ENCODE peak calls at places on chromosomes 7 and 10, in seven cellular contexts. Z is NCI-H748 treated with DMSO at 0.1 percent for 48 hours; D is WTC11; T is endodermal cell; M is naive thymus-derived CD4-positive, alpha-beta T cell; J is RPMI7951; R is GF-D8. U is an unnamed sample.

GRCh38 chr7:142485617-142486226 is 227.9 kb upstream of the PRSS58 start:
- DNase-seq in J (peak; percentile 40), M (peak; percentile 10), T (peak; percentile 76), R (no peak), D (peak; percentile 63), Z (no peak), U (no peak)

GRCh38 chr10:70481831-70482530 is 3.4 kb downstream of the PALD1 start:
- DNase-seq in T (no peak), M (no peak), R (no peak), Z (no peak), J (no peak), D (no peak), U (peak; percentile 19)

GRCh38 chr10:11532329-11532728 is 79.1 kb downstream of the USP6NL start:
- DNase-seq in R (no peak), Z (no peak), D (no peak), J (peak; percentile 63), T (no peak), M (no peak), U (no peak)

GRCh38 chr7:74033372-74034311 is 5.7 kb downstream of the ELN start:
- DNase-seq in R (no peak), T (no peak), Z (no peak), D (no peak), M (no peak), J (peak; percentile 93), U (no peak)

GRCh38 chr10:69123306-69123746 is 652 bp upstream of the VPS26A start:
- DNase-seq in D (peak; percentile 60), J (peak; percentile 67), R (peak; percentile 36), Z (no peak), T (no peak), M (no peak), U (peak; percentile 63)

GRCh38 chr10:90917231-90917967 is 3.5 kb downstream of the ANKRD1 start:
- DNase-seq in R (no peak), D (no peak), M (no peak), Z (no peak), T (no peak), J (no peak), U (no peak)

GRCh38 chr7:22853674-22854157 is 31.1 kb upstream of the TOMM7 start:
- DNase-seq in J (peak; percentile 41), R (no peak), M (peak; percentile 73), T (no peak), D (peak; percentile 27), Z (no peak), U (no peak)

GRCh38 chr7:6160191-6160623 is 112.2 kb downstream of the CYTH3 start:
- DNase-seq in Z (no peak), M (no peak), J (peak; percentile 45), D (peak; percentile 67), T (peak; percentile 89), R (no peak), U (peak; percentile 55)

GRCh38 chr7:2928613-2929311 is 84.7 kb upstream of the GNA12 start:
- DNase-seq in M (no peak), D (peak; percentile 8), R (no peak), Z (no peak), T (peak; percentile 38), J (no peak), U (no peak)

GRCh38 chr7:101705327-101705726 is 76.2 kb upstream of the MYL10 start:
- DNase-seq in Z (no peak), T (no peak), D (no peak), J (peak; percentile 45), R (no peak), M (no peak), U (no peak)

GRCh38 chr10:79472951-79473350 is 27.5 kb upstream of the ZCCHC24 start:
- DNase-seq in M (no peak), J (no peak), R (no peak), D (no peak), Z (no peak), T (no peak), U (no peak)

GRCh38 chr7:66771795-66772194 is 31.3 kb downstream of the RABGEF1 start:
- DNase-seq in R (no peak), D (no peak), Z (no peak), J (no peak), T (no peak), M (no peak), U (peak; percentile 7)

GRCh38 chr7:150631866-150632864 is at the start of gene GIMAP6:
- DNase-seq in T (no peak), J (peak; percentile 3), Z (no peak), R (peak; percentile 22), M (peak; percentile 37), D (no peak), U (no peak)

GRCh38 chr10:15245530-15245929 is 77.0 kb upstream of the NMT2 start:
- DNase-seq in T (peak; percentile 70), J (peak; percentile 31), R (no peak), D (peak; percentile 45), M (no peak), Z (no peak), U (no peak)

GRCh38 chr10:87657370-87657769 is 2.3 kb upstream of the PAPSS2 start:
- DNase-seq in J (peak; percentile 54), D (no peak), Z (no peak), M (no peak), T (no peak), R (no peak), U (no peak)

GRCh38 chr10:55320187-55320586 is 519.2 kb upstream of the PCDH15 start:
- DNase-seq in D (no peak), M (no peak), Z (no peak), T (no peak), R (no peak), J (no peak), U (no peak)

GRCh38 chr10:48254745-48255144 is 19.8 kb downstream of the FRMPD2 start:
- DNase-seq in J (no peak), T (no peak), D (no peak), Z (no peak), R (no peak), M (no peak), U (no peak)

GRCh38 chr10:132423966-132424847 is 27.2 kb downstream of the PWWP2B start:
- DNase-seq in D (no peak), R (no peak), T (no peak), Z (no peak), M (no peak), J (no peak), U (no peak)

GRCh38 chr10:132201111-132201989 is 14.6 kb downstream of the DPYSL4 start:
- DNase-seq in Z (no peak), T (no peak), M (peak; percentile 4), R (no peak), J (no peak), D (no peak), U (no peak)

GRCh38 chr7:109637428-109637827 is 1067.8 kb downstream of the DNAJB9 start:
- DNase-seq in Z (no peak), D (no peak), R (no peak), J (no peak), T (no peak), M (no peak), U (no peak)

GRCh38 chr7:93883078-93883916 is 7.3 kb downstream of the TFPI2 start:
- DNase-seq in Z (no peak), R (no peak), D (no peak), M (no peak), J (peak; percentile 18), T (no peak), U (no peak)

GRCh38 chr7:91330378-91331295 is 66.4 kb downstream of the FZD1 start:
- DNase-seq in M (no peak), J (no peak), D (no peak), R (no peak), T (no peak), Z (no peak), U (no peak)

GRCh38 chr7:85875398-85875797 is 688.5 kb upstream of the SEMA3D start:
- DNase-seq in J (no peak), M (no peak), T (peak; percentile 50), D (no peak), Z (no peak), R (no peak), U (no peak)

GRCh38 chr7:108421720-108422331 is 34.4 kb downstream of the NRCAM start:
- DNase-seq in Z (no peak), T (no peak), R (no peak), J (no peak), D (no peak), M (no peak), U (no peak)

GRCh38 chr7:97732567-97733275 is 835 bp downstream of the TAC1 start:
- DNase-seq in M (no peak), Z (no peak), T (peak; percentile 69), J (no peak), D (peak; percentile 20), R (no peak), U (no peak)

GRCh38 chr10:60964257-60965235 is 20.6 kb upstream of the RHOBTB1 start:
- DNase-seq in J (peak; percentile 76), T (peak; percentile 84), Z (peak; percentile 44), R (no peak), M (peak; percentile 9), D (peak; percentile 58), U (peak; percentile 66)

GRCh38 chr10:119370972-119371703 is 163.8 kb downstream of the GRK5 start:
- DNase-seq in R (no peak), J (peak; percentile 86), T (no peak), D (no peak), Z (no peak), M (no peak), U (no peak)

GRCh38 chr10:133458021-133458709 is 4.4 kb downstream of the SCART1 start:
- DNase-seq in D (no peak), J (no peak), R (no peak), M (no peak), Z (no peak), T (no peak), U (no peak)

GRCh38 chr10:76329891-76330575 is 898.6 kb downstream of the LRMDA start:
- DNase-seq in Z (no peak), J (peak; percentile 70), D (no peak), T (no peak), R (no peak), M (no peak), U (no peak)

GRCh38 chr7:65269150-65269856 is 104.4 kb upstream of the ZNF92 start:
- DNase-seq in D (peak; percentile 97), T (peak; percentile 99), Z (peak; percentile 93), J (peak; percentile 85), R (no peak), M (no peak), U (no peak)

GRCh38 chr7:5591547-5591899 is 167.9 kb upstream of the TNRC18 start:
- DNase-seq in R (no peak), Z (no peak), M (no peak), T (peak; percentile 85), D (peak; percentile 62), J (peak; percentile 99), U (no peak)

GRCh38 chr10:131077031-131077430 is 234.5 kb downstream of the TCERG1L start:
- DNase-seq in R (no peak), M (no peak), T (no peak), J (no peak), D (no peak), Z (no peak), U (no peak)

GRCh38 chr10:130141878-130142277 is 5.7 kb downstream of the GLRX3 start:
- DNase-seq in Z (no peak), R (no peak), D (no peak), M (no peak), T (no peak), J (no peak), U (no peak)

U was measured in hippocampal formation.